ENCODE peak calls at places on chromosomes 12 and 14, in four cellular contexts. W is lower leg skin, O is A673, C is AG09309. X is an unnamed sample.
A peak's percentile ranks its signal among the peaks of the same experiment; 100 is the strongest.

GRCh38 chr14:96267916-96268315 is 11.9 kb downstream of the BDKRB1 start:
- DNase-seq in W (no peak), O (no peak), C (no peak), X (no peak)

GRCh38 chr12:26346748-26347147 is 151.4 kb downstream of the SSPN start:
- DNase-seq in W (no peak), O (no peak), C (no peak), X (no peak)

GRCh38 chr12:104951759-104952509 is 6.2 kb downstream of the SLC41A2 start:
- DNase-seq in W (no peak), O (no peak), C (no peak), X (no peak)

GRCh38 chr12:7989827-7990491 is 42.6 kb upstream of the FOXJ2 start:
- DNase-seq in W (peak; percentile 71), O (peak; percentile 36), C (no peak), X (no peak)

GRCh38 chr12:11545438-11546330 is 103.8 kb upstream of the ETV6 start:
- DNase-seq in W (no peak), O (peak; percentile 72), C (no peak), X (no peak)

GRCh38 chr14:56237398-56237797 is 119.2 kb downstream of the PELI2 start:
- DNase-seq in W (no peak), O (no peak), C (no peak), X (no peak)

GRCh38 chr12:80032967-80033366 is 66.4 kb upstream of the OTOGL start:
- DNase-seq in W (no peak), O (no peak), C (no peak), X (no peak)

GRCh38 chr12:18975933-18976332 is 153.6 kb upstream of the PLEKHA5 start:
- DNase-seq in W (no peak), O (no peak), C (no peak), X (no peak)

GRCh38 chr14:93903342-93904184 is 23.6 kb upstream of the FAM181A start:
- DNase-seq in W (no peak), O (no peak), C (no peak), X (no peak)

GRCh38 chr12:90245396-90245795 is 536.8 kb upstream of the ATP2B1 start:
- DNase-seq in W (no peak), O (no peak), C (no peak), X (no peak)

GRCh38 chr12:66851134-66851533 is 172.3 kb upstream of the GRIP1 start:
- DNase-seq in W (no peak), O (no peak), C (no peak), X (no peak)

GRCh38 chr12:96218989-96219678 is 25.0 kb downstream of the ELK3 start:
- DNase-seq in W (no peak), O (no peak), C (no peak), X (no peak)

GRCh38 chr12:53561590-53561953 is 54.3 kb upstream of the NPFF start:
- DNase-seq in W (no peak), O (peak; percentile 65), C (peak; percentile 73), X (no peak)

GRCh38 chr14:26598081-26598671 is 343 bp upstream of the NOVA1 start:
- DNase-seq in W (peak; percentile 83), O (peak; percentile 89), C (no peak), X (peak; percentile 85)

GRCh38 chr12:94761559-94761958 is 111.2 kb upstream of the TMCC3 start:
- DNase-seq in W (no peak), O (peak; percentile 35), C (peak; percentile 52), X (no peak)

GRCh38 chr14:33918256-33918655 is 32.6 kb downstream of the EGLN3 start:
- DNase-seq in W (no peak), O (no peak), C (no peak), X (no peak)

DNA sequence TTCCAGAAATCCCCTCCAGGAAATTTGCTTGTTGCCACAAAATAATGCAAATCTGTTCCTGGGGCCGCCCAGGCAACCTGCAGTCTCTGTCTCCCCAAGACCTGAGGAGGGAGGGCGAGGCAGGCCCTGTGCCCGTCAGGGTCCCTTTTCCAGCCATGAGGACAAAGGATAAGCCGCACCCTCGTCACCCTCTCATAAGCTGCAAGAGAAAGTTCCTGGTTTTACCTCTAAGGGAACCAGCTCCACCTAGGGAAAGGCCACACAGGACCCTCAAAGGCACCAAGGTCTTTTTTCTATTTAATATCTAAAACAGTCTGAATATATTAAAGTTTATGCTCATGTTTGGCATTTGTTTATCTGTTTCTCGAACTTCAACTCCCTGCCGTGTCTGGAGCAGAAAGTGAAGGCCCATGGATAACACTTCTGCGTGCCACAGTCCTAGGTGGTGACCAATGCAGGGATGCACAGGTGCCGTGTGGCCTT is 44.9 kb downstream of the PSMA6 start:
- DNase-seq in W (no peak), O (no peak), C (no peak), X (no peak)
- TF ChIP-seq CTCF in W (no peak), O (no peak), C (no peak), X (no peak)

GRCh38 chr14:81068384-81068783 is 113.0 kb downstream of the TSHR start:
- DNase-seq in W (no peak), O (no peak), C (no peak), X (no peak)

GRCh38 chr14:81066672-81067071 is 111.3 kb downstream of the TSHR start:
- DNase-seq in W (no peak), O (no peak), C (no peak), X (no peak)

GRCh38 chr14:81067156-81067555 is 111.7 kb downstream of the TSHR start:
- DNase-seq in W (no peak), O (no peak), C (no peak), X (no peak)

GRCh38 chr14:81062380-81062779 is 107.0 kb downstream of the TSHR start:
- DNase-seq in W (no peak), O (no peak), C (no peak), X (no peak)

GRCh38 chr14:81062816-81063215 is 107.4 kb downstream of the TSHR start:
- DNase-seq in W (no peak), O (peak; percentile 45), C (no peak), X (no peak)
- TF ChIP-seq CTCF in W (no peak), O (peak; percentile 48), C (peak; percentile 36), X (no peak)

DNA sequence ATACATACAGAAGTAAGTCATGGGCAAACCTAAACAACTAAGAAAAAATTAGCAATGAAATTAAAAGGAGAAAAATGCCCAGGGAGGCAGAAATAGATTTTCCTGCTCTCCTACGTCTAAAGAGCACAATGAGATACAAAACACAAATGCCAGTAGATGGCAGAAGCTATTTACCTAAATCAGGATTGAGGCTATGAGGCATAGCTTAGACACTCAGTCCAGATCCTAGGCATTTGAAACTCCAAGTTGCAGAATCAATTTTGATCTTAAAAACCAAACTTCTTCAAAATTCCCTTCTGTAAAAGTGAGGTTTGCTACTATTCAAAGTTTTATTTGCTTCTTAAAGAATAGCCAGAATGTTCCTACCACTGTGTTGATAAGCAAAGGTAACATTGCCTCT is 368.6 kb downstream of the DAD1 start:
- DNase-seq in W (no peak), O (peak; percentile 11), C (no peak), X (no peak)
- TF ChIP-seq CTCF in W (no peak), O (peak; percentile 20), C (no peak), X (no peak)

GRCh38 chr14:72926292-72927028 is at the start of gene DCAF4:
- DNase-seq in W (peak; percentile 97), O (peak; percentile 99), C (peak; percentile 86), X (peak; percentile 92)
- TF ChIP-seq CTCF in W (no peak), O (no peak), C (no peak), X (no peak)

DNA sequence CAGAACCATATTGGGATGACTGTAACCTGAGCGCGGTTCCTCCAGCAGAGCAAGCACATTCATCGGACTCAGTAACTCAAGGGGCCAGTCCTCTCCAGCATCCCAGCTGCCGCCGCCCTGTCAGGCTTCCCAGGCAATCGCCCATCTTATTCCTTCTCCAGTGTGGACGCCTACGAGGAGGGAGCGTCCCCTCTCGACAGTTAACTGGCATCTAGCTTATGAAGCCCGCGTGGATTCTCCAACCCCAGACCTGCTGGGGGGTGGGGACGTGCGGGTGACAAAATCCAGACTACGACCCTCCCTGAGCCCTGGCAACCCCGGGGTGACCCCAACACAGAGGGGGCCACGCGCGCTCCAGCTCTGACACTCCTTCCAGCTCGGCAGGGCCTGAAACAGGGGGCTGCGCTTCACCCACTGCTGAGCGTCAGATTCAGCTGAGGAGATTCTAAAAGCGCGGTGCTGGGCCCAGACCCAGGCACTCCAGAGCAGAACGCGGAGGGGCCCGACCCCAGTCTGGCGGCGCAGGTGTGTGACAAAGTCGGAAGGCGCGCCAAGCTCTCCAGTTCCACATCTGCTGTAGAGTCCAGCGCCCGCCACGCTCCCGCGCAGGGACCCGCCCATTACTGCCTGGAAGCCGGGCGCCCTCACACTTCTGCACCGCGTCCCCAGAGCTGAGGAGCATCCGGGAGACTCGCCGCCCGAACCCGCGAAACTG is 43.9 kb upstream of the ESR2 start:
- DNase-seq in W (peak; percentile 39), O (peak; percentile 76), C (no peak), X (peak; percentile 80)
- TF ChIP-seq CTCF in W (no peak), O (peak; percentile 19), C (no peak), X (no peak)

GRCh38 chr12:123149828-123150272 is 1.0 kb downstream of the PITPNM2 start:
- DNase-seq in W (no peak), O (no peak), C (no peak), X (no peak)

GRCh38 chr12:123152823-123153222 is 1.9 kb upstream of the PITPNM2 start:
- DNase-seq in W (no peak), O (no peak), C (no peak), X (no peak)

GRCh38 chr12:123151679-123152454 is 977 bp upstream of the PITPNM2 start:
- DNase-seq in W (no peak), O (no peak), C (no peak), X (no peak)

GRCh38 chr12:123150273-123150803 is 552 bp downstream of the PITPNM2 start:
- DNase-seq in W (no peak), O (peak; percentile 33), C (no peak), X (no peak)

DNA sequence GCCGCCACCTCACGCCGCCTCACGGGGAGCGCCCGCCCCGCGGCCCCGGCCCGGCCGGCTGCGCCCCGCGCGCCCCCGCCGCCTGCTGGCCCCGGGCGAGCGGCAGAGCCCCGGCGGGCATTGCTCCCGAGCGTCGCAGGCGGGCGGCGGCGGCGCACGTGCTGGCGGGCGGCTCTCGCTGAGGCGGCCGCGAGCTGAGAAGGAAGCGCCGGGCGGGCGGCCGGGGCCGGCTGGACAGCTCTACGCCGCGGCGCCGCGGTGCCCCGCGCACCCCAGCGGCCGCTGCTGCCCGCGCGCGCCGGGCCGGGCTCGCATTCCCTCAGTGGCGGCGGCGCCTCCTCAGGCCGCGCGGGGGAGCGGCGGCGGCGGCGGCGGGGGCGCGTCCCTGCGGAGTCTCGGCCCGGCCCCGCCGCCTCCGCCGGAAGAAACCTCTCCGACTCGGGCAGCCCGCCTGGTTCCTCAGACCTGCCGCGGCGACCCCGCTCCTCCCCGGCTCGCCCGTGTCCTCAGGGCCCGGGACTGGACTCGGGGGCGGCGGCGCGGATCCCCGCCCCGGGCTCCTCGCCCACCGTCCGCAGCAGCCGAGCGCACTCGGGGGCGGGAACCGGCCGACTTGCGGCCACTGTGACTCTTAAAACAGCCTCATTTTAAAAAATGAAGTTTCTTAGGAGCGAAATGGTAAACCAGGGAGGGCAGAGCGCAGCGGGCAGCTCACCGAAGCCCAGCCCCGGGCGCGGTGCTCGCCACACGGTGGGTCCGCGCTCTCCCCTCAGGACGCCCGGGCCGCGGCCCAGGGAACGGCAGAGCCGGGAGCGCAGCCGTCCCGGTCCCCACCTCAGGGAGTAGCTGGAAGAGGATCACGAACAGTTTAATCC is at the start of gene PITPNM2:
- DNase-seq in W (no peak), O (peak; percentile 72), C (no peak), X (peak; percentile 63)
- TF ChIP-seq CTCF in W (no peak), O (no peak), C (no peak), X (no peak)

DNA sequence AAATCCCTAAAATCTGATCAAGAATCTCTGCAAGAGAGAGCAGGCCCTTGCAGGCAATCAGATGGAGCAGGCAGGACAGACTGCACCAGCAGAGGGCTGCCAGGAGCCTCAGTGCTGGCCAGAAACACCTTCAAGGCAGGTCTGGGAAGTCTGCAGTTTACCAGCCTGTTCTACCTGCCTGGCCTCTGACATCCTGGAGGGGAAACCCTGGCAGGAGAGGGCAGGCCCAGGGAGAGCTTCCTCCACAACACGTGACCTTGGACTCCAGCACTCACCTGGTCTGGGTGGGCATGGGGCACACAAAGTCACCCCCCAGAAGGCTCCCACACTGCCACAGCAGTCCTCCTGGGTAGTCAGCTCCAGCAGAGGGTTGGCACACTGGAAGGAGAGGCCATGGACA is 56.0 kb downstream of the ISCA2 start:
- DNase-seq in W (no peak), O (no peak), C (no peak), X (no peak)
- TF ChIP-seq CTCF in W (no peak), O (no peak), C (peak; percentile 66), X (no peak)

X was measured in mesothelial cell of epicardium.